ENCODE peak calls at places on chromosomes 2 and 18, in five cellular contexts. W is T-helper 22 cell, G is EL, B is foreskin fibroblast, M is pulmonary artery endothelial cell. T is an unnamed sample.

GRCh38 chr2:38909872-38910271 is 20.2 kb downstream of the ARHGEF33 start:
- DNase-seq in B (no peak), G (no peak), M (no peak), W (no peak), T (no peak)

GRCh38 chr2:64023485-64024258 is 4.4 kb upstream of the VPS54 start:
- DNase-seq in B (no peak), W (no peak), G (no peak), M (no peak), T (no peak)

GRCh38 chr18:71529708-71530303 is 1014.3 kb downstream of the CBLN2 start:
- DNase-seq in G (no peak), W (no peak), M (no peak), B (no peak), T (no peak)

GRCh38 chr2:216219866-216220265 is 110.7 kb downstream of the XRCC5 start:
- DNase-seq in W (no peak), B (no peak), M (no peak), G (no peak), T (no peak)

GRCh38 chr2:24327988-24328387 is 32.3 kb downstream of the ITSN2 start:
- DNase-seq in M (no peak), B (no peak), W (no peak), G (no peak), T (no peak)

GRCh38 chr2:85718006-85718391 is 23.8 kb downstream of the GNLY start:
- DNase-seq in B (no peak), M (no peak), W (no peak), G (no peak), T (no peak)

GRCh38 chr2:71673402-71673795 is 220.0 kb downstream of the DYSF start:
- DNase-seq in M (no peak), G (no peak), W (no peak), B (no peak), T (no peak)

GRCh38 chr2:85843543-85843942 is 45.2 kb downstream of the ST3GAL5 start:
- DNase-seq in M (no peak), G (no peak), B (no peak), W (no peak), T (no peak)

GRCh38 chr2:239985356-239985755 is 39.8 kb downstream of the NDUFA10 start:
- DNase-seq in W (no peak), M (no peak), B (no peak), G (no peak), T (no peak)

GRCh38 chr2:122239440-122239839 is 484.0 kb downstream of the TSN start:
- DNase-seq in G (no peak), B (no peak), M (no peak), W (no peak), T (no peak)

GRCh38 chr2:118222643-118223486 is 134.6 kb downstream of the INSIG2 start:
- DNase-seq in B (no peak), M (no peak), W (no peak), G (no peak), T (no peak)

GRCh38 chr18:9849407-9849961 is 36.3 kb upstream of the TXNDC2 start:
- DNase-seq in B (no peak), G (no peak), W (no peak), M (no peak), T (no peak)

GRCh38 chr2:69181806-69182427 is 168.9 kb downstream of the ANTXR1 start:
- DNase-seq in W (no peak), B (no peak), G (peak), M (no peak), T (no peak)

GRCh38 chr18:63119647-63120046 is 199.9 kb downstream of the BCL2 start:
- DNase-seq in W (no peak), B (peak), M (no peak), G (peak), T (peak)

GRCh38 chr2:231640646-231641111 is 48.0 kb downstream of the TEX44 start:
- DNase-seq in W (no peak), G (no peak), M (no peak), B (no peak), T (no peak)

GRCh38 chr2:188280811-188281222 is 10.9 kb upstream of the GULP1 start:
- DNase-seq in B (no peak), W (no peak), G (no peak), M (no peak), T (no peak)

GRCh38 chr2:127609818-127610217 is 36.1 kb upstream of the GPR17 start:
- DNase-seq in G (no peak), W (no peak), B (no peak), M (no peak), T (no peak)

GRCh38 chr18:31041346-31042067 is 1.0 kb downstream of the DSC3 start:
- DNase-seq in M (no peak), G (no peak), B (no peak), W (no peak), T (no peak)

GRCh38 chr2:42107249-42108042 is 59.6 kb downstream of the PKDCC start:
- DNase-seq in W (no peak), G (no peak), M (no peak), B (no peak), T (no peak)

GRCh38 chr2:196244516-196244915 is 73.1 kb upstream of the STK17B start:
- DNase-seq in G (no peak), M (no peak), B (no peak), W (no peak), T (no peak)

GRCh38 chr2:46857871-46858696 is 57.5 kb downstream of the MCFD2 start:
- DNase-seq in M (no peak), G (peak), B (peak), W (no peak), T (no peak)

GRCh38 chr2:220966636-220967035 is 605.5 kb downstream of the EPHA4 start:
- DNase-seq in W (no peak), M (no peak), G (peak), B (peak), T (no peak)

GRCh38 chr2:216792222-216793001 is 67.5 kb downstream of the TNP1 start:
- DNase-seq in G (peak), M (no peak), W (no peak), B (peak), T (no peak)

GRCh38 chr18:24987271-24987932 is 364.6 kb downstream of the ZNF521 start:
- DNase-seq in M (no peak), B (peak), W (no peak), G (no peak), T (no peak)

GRCh38 chr18:22674300-22674699 is 256.6 kb upstream of the CTAGE1 start:
- DNase-seq in B (peak), M (peak), W (no peak), G (peak), T (no peak)

GRCh38 chr2:215619022-215619958 is 183.4 kb upstream of the FN1 start:
- DNase-seq in G (peak), B (no peak), M (no peak), W (no peak), T (peak)

GRCh38 chr18:29083545-29083944 is 906.6 kb upstream of the CDH2 start:
- DNase-seq in G (no peak), B (no peak), W (no peak), M (no peak), T (peak)

GRCh38 chr2:20224716-20225293 is at the start of gene SDC1:
- DNase-seq in W (no peak), B (peak), M (no peak), G (peak), T (no peak)

GRCh38 chr2:74199275-74199701 is 873 bp downstream of the MTHFD2 start:
- DNase-seq in W (no peak), B (no peak), G (no peak), M (no peak), T (no peak)

GRCh38 chr2:240393831-240394410 is 41.5 kb upstream of the GPC1 start:
- DNase-seq in W (no peak), B (peak), M (no peak), G (peak), T (no peak)

GRCh38 chr2:133599813-133600212 is 31.6 kb upstream of the NCKAP5 start:
- DNase-seq in W (no peak), B (no peak), M (no peak), G (no peak), T (no peak)

GRCh38 chr2:152646264-152646663 is 71.0 kb downstream of the PRPF40A start:
- DNase-seq in B (no peak), G (no peak), W (no peak), M (no peak), T (no peak)

GRCh38 chr2:204655101-204655500 is 109.8 kb downstream of the PARD3B start:
- DNase-seq in M (no peak), G (peak), B (peak), W (no peak), T (no peak)

GRCh38 chr2:197137234-197137633 is 173.3 kb downstream of the ANKRD44 start:
- DNase-seq in B (peak), W (no peak), M (peak), G (peak), T (no peak)

GRCh38 chr18:39842042-39842791 is 2112.8 kb upstream of the PIK3C3 start:
- DNase-seq in M (no peak), G (no peak), W (no peak), B (no peak), T (no peak)

GRCh38 chr2:120014231-120014990 is 1.5 kb downstream of the EPB41L5 start:
- DNase-seq in B (no peak), G (no peak), W (no peak), M (no peak), T (no peak)